ENCODE peak calls at places on chromosomes 6 and 20, in four cellular contexts. One of them, this sample, is unnamed.

GRCh38 chr20:37243076-37243936 is 18.3 kb downstream of the GHRH start:
- DNase-seq in mammary epithelial cell: no peak
- DNase-seq in uterus: no peak
- DNase-seq in suprapubic skin: peak; percentile 62
- DNase-seq in this sample: no peak

GRCh38 chr6:56517155-56517745 is 125.4 kb downstream of the DST start:
- DNase-seq in mammary epithelial cell: no peak
- DNase-seq in suprapubic skin: no peak
- DNase-seq in uterus: no peak
- DNase-seq in this sample: no peak

GRCh38 chr6:65706436-65706835 is 590 bp downstream of the EYS start:
- DNase-seq in suprapubic skin: no peak
- DNase-seq in uterus: no peak
- DNase-seq in mammary epithelial cell: no peak
- DNase-seq in this sample: no peak

GRCh38 chr6:15427360-15428070 is 181.6 kb downstream of the JARID2 start:
- DNase-seq in mammary epithelial cell: peak; percentile 46
- DNase-seq in uterus: no peak
- DNase-seq in suprapubic skin: no peak
- DNase-seq in this sample: no peak

GRCh38 chr6:89817481-89817880 is 2.1 kb downstream of the MDN1 start:
- DNase-seq in suprapubic skin: no peak
- DNase-seq in mammary epithelial cell: no peak
- DNase-seq in uterus: no peak
- DNase-seq in this sample: no peak

GRCh38 chr6:109762769-109763450 is 71.8 kb downstream of the FIG4 start:
- DNase-seq in suprapubic skin: no peak
- DNase-seq in uterus: no peak
- DNase-seq in mammary epithelial cell: no peak
- DNase-seq in this sample: no peak

GRCh38 chr20:25288291-25289181 is 40.7 kb downstream of the PYGB start:
- DNase-seq in suprapubic skin: peak; percentile 59
- DNase-seq in mammary epithelial cell: no peak
- DNase-seq in uterus: peak; percentile 9
- DNase-seq in this sample: no peak

GRCh38 chr6:144217264-144217663 is 66.9 kb downstream of the STX11 start:
- DNase-seq in mammary epithelial cell: no peak
- DNase-seq in uterus: no peak
- DNase-seq in suprapubic skin: no peak
- DNase-seq in this sample: no peak

GRCh38 chr6:122839477-122839876 is 50.4 kb downstream of the SMPDL3A start:
- DNase-seq in mammary epithelial cell: peak; percentile 48
- DNase-seq in suprapubic skin: peak; percentile 70
- DNase-seq in uterus: peak; percentile 56
- DNase-seq in this sample: no peak

GRCh38 chr20:57470212-57470522 is 54.8 kb downstream of the CTCFL start:
- DNase-seq in uterus: no peak
- DNase-seq in suprapubic skin: peak; percentile 42
- DNase-seq in mammary epithelial cell: no peak
- DNase-seq in this sample: no peak

DNA sequence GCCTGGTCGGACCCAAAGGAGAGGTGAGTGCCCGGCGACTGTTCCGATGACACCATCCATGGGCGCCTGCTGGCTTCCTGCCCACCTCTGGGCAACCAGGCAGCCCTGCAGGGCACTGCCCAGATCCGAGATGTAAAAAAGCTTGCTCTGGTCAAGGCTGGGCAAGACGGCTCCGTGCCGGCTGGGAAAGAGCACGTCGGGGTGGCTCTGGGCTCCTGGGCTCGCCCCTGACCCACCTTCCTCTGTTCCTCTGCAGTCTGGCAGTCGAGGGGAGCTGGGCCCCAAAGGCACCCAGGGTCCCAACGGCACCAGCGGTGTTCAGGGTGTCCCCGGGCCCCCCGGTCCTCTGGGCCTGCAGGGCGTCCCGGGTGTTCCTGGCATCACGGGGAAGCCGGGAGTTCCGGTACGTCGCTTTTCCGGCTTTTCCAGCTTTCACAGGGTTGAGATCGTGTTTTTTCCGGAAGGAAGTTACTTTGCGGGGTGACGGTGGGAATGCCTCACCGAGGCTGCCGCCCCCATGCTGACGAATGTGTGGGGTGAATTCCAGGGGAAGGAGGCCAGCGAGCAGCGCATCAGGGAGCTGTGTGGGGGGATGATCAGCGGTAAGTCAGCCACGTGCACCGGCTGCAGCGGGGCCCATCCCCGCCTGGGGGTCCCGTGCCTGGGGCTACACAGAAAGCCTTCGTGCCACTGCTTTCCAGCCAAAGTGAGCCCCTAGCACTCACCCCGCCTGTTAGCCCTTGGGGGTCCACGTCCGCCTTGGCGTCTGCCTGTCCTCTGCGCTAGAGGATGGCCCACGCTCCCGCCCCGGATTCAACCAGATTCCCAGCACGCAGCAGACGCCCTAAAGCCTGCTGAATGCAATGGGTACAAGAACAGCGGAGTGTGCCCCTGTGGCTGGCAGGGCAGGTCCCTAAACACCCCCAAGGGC is 19.3 kb downstream of the COL9A3 start:
- DNase-seq in suprapubic skin: peak; percentile 61
- DNase-seq in uterus: no peak
- DNase-seq in mammary epithelial cell: no peak
- DNase-seq in this sample: no peak
- H3K4me3 ChIP-seq in suprapubic skin: peak overlapping the region; percentile 37
- H3K4me3 ChIP-seq in uterus: no peak overlapping the region
- H3K4me3 ChIP-seq in mammary epithelial cell: no peak overlapping the region
- H3K4me3 ChIP-seq in this sample: no peak overlapping the region

GRCh38 chr6:30942338-30943060 is 1.7 kb downstream of the MUCL3 start:
- DNase-seq in uterus: peak; percentile 48
- DNase-seq in mammary epithelial cell: peak; percentile 66
- DNase-seq in suprapubic skin: peak; percentile 78
- DNase-seq in this sample: peak; percentile 8
- TF ChIP-seq CTCF in uterus: no peak
- TF ChIP-seq CTCF in mammary epithelial cell: peak; percentile 71
- TF ChIP-seq CTCF in suprapubic skin: peak; percentile 39
- TF ChIP-seq CTCF in this sample: no peak

GRCh38 chr20:50412069-50412468 is 98.1 kb upstream of the PTPN1 start:
- DNase-seq in uterus: no peak
- DNase-seq in suprapubic skin: no peak
- DNase-seq in mammary epithelial cell: no peak
- DNase-seq in this sample: no peak

GRCh38 chr20:50408526-50409364 is 101.4 kb upstream of the PTPN1 start:
- DNase-seq in suprapubic skin: no peak
- DNase-seq in mammary epithelial cell: no peak
- DNase-seq in uterus: no peak
- DNase-seq in this sample: no peak

GRCh38 chr20:50409495-50409894 is 100.7 kb upstream of the PTPN1 start:
- DNase-seq in uterus: peak; percentile 69
- DNase-seq in suprapubic skin: no peak
- DNase-seq in mammary epithelial cell: no peak
- DNase-seq in this sample: no peak

GRCh38 chr20:50412499-50412898 is 97.7 kb upstream of the PTPN1 start:
- DNase-seq in suprapubic skin: no peak
- DNase-seq in mammary epithelial cell: no peak
- DNase-seq in uterus: no peak
- DNase-seq in this sample: no peak

DNA sequence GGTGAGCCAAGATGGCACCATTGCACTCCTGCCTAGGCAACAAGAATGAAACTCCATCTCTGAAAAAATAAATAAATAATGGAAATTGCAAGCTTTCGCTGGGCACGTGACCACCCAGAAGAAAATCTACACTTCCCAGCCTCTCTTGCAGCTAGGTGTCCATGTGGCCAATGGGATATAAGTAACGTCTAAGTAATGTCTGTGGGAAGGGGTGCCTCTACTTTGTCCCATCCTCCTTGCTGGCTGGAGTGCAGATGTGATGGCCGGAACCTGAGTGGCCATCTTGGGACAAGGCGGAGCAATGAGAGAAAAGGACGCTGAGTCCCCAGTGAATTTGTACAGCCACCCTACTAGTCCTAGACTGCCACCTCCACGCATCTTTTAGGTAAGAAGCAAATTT is 99.8 kb upstream of the PTPN1 start:
- DNase-seq in mammary epithelial cell: no peak
- DNase-seq in uterus: no peak
- DNase-seq in suprapubic skin: no peak
- DNase-seq in this sample: no peak
- H3K27ac ChIP-seq in mammary epithelial cell: no peak overlapping the region
- H3K27ac ChIP-seq in uterus: no peak overlapping the region
- H3K27ac ChIP-seq in suprapubic skin: peak overlapping the region; percentile 59
- H3K27ac ChIP-seq in this sample: no peak overlapping the region

GRCh38 chr6:170438402-170438753 is 114.7 kb downstream of the PSMB1 start:
- DNase-seq in mammary epithelial cell: peak; percentile 100
- DNase-seq in uterus: peak; percentile 91
- DNase-seq in suprapubic skin: peak; percentile 87
- DNase-seq in this sample: peak; percentile 61
- H3K4me3 ChIP-seq in mammary epithelial cell: no peak overlapping the region
- H3K4me3 ChIP-seq in uterus: no peak overlapping the region
- H3K4me3 ChIP-seq in suprapubic skin: peak overlapping the region; percentile 34
- H3K4me3 ChIP-seq in this sample: peak overlapping the region; percentile 53

GRCh38 chr20:34578040-34578439 is 19.5 kb downstream of the MAP1LC3A start:
- DNase-seq in suprapubic skin: no peak
- DNase-seq in mammary epithelial cell: no peak
- DNase-seq in uterus: no peak
- DNase-seq in this sample: no peak

GRCh38 chr20:34579936-34580587 is 21.5 kb downstream of the MAP1LC3A start:
- DNase-seq in uterus: no peak
- DNase-seq in mammary epithelial cell: peak; percentile 34
- DNase-seq in suprapubic skin: no peak
- DNase-seq in this sample: no peak

GRCh38 chr20:34578521-34579147 is 20.1 kb downstream of the MAP1LC3A start:
- DNase-seq in uterus: no peak
- DNase-seq in mammary epithelial cell: no peak
- DNase-seq in suprapubic skin: no peak
- DNase-seq in this sample: no peak

GRCh38 chr20:34580588-34580940 is 22.0 kb downstream of the MAP1LC3A start:
- DNase-seq in mammary epithelial cell: no peak
- DNase-seq in uterus: no peak
- DNase-seq in suprapubic skin: no peak
- DNase-seq in this sample: no peak

DNA sequence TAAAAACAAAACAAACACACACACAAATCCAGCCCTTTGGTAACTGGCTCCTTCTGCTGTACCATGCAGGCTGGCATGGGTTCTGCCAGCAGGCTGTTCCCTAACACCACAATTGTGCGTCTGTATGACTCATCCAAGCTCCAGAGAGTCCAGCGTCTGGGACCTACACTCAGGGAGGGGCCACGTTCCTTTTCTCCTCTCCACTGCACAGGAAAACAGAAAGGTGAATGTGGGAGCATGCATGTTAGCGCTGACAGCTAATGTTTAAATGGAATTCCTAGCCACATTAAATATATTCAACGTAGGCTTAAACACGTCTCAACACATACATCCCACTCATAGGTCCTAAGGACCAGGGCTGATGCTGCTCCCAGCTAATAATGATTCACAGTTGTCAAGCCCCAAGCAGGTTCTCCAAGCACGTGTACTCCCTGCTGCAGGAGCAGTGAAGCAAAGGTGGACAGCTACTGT is 20.7 kb downstream of the MAP1LC3A start:
- DNase-seq in suprapubic skin: no peak
- DNase-seq in mammary epithelial cell: peak; percentile 94
- DNase-seq in uterus: peak; percentile 74
- DNase-seq in this sample: peak; percentile 21
- TF ChIP-seq CTCF in suprapubic skin: peak; percentile 55
- TF ChIP-seq CTCF in mammary epithelial cell: peak; percentile 92
- TF ChIP-seq CTCF in uterus: peak; percentile 79
- TF ChIP-seq CTCF in this sample: peak; percentile 61

This sample was measured in thoracic aorta.